ENCODE peak calls at places on chromosome 2, in eight cellular contexts. R is D341Med; M is activated B cell treated with CpG ODN at 0.5 μM for 24 hours; J is renal cortical epithelial cell; A is transverse colon; N is stimulated activated CD4-positive, alpha-beta T cell treated with anti-CD3 and anti-CD28 coated beads, Interleukin-1b, Interleukin-23, amount 100 ng/mL, for 48 hours; T is HEK293T; O is neural progenitor cell. G is an unnamed sample.

GRCh38 chr2:26555246-26556133 is 77.6 kb upstream of the OTOF start:
- DNase-seq in J (no peak), M (no peak), A (no peak), O (no peak), N (no peak), R (no peak), T (peak; percentile 46), G (no peak)

GRCh38 chr2:231781798-231782726 is 980 bp upstream of the PDE6D start:
- DNase-seq in A (peak; percentile 43), N (no peak), T (no peak), J (peak; percentile 52), O (no peak), M (no peak), R (no peak), G (peak; percentile 65)

GRCh38 chr2:129002751-129003150 is 684.1 kb upstream of the HS6ST1 start:
- DNase-seq in A (no peak), J (no peak), N (no peak), O (no peak), M (no peak), R (no peak), T (no peak), G (no peak)

GRCh38 chr2:85409719-85410583 is at the start of gene CAPG:
- DNase-seq in A (peak; percentile 94), T (no peak), O (no peak), M (peak; percentile 76), R (no peak), J (no peak), N (no peak), G (peak; percentile 62)

GRCh38 chr2:140975237-140975636 is 1155.6 kb downstream of the LRP1B start:
- DNase-seq in T (no peak), M (no peak), O (no peak), J (peak; percentile 8), A (no peak), N (no peak), R (no peak), G (peak; percentile 25)

GRCh38 chr2:26268184-26268583 is 23.4 kb downstream of the HADHB start:
- DNase-seq in O (no peak), A (no peak), M (no peak), R (no peak), T (no peak), J (no peak), N (no peak), G (peak; percentile 35)

GRCh38 chr2:234479465-234479864 is 17.4 kb downstream of the ARL4C start:
- DNase-seq in M (no peak), J (no peak), O (no peak), N (no peak), R (no peak), A (no peak), T (no peak), G (no peak)

GRCh38 chr2:130727286-130727924 is 1.5 kb upstream of the GPR148 start:
- DNase-seq in N (peak; percentile 88), M (peak; percentile 67), T (peak; percentile 94), O (peak; percentile 95), R (peak; percentile 71), A (peak; percentile 83), J (peak; percentile 15), G (peak; percentile 88)

GRCh38 chr2:156907806-156908205 is 349.7 kb upstream of the GALNT5 start:
- DNase-seq in O (no peak), J (no peak), N (no peak), A (no peak), T (no peak), R (no peak), M (no peak), G (no peak)

GRCh38 chr2:57906152-57906732 is 140.4 kb upstream of the VRK2 start:
- DNase-seq in O (peak; percentile 71), A (no peak), R (peak; percentile 49), M (no peak), J (peak; percentile 66), T (peak; percentile 50), N (no peak), G (peak; percentile 81)

GRCh38 chr2:72689579-72690170 is 136.2 kb downstream of the EXOC6B start:
- DNase-seq in O (no peak), R (no peak), M (no peak), T (no peak), N (no peak), A (no peak), J (no peak), G (no peak)